ENCODE peak calls at places on chromosomes 12 and 14, in four cellular contexts. C is SK-N-DZ, A is foreskin melanocyte, O is NCI-H1930. B is an unnamed sample.

GRCh38 chr14:74085047-74085637 is 386 bp downstream of the LIN52 start:
- DNase-seq in O (no peak), A (no peak), C (no peak), B (peak; percentile 19)

GRCh38 chr12:7750350-7750749 is 3.2 kb upstream of the CLEC4C start:
- DNase-seq in O (no peak), C (no peak), A (no peak), B (no peak)

GRCh38 chr12:57456145-57456700 is 1.1 kb downstream of the INHBE start:
- DNase-seq in A (no peak), O (peak; percentile 70), C (peak; percentile 81), B (peak; percentile 77)

GRCh38 chr12:30847259-30847658 is 79.3 kb upstream of the TSPAN11 start:
- DNase-seq in O (peak; percentile 60), C (peak; percentile 79), A (peak; percentile 50), B (peak; percentile 86)

GRCh38 chr12:11963841-11964471 is 106.8 kb upstream of the BCL2L14 start:
- DNase-seq in A (no peak), C (no peak), O (no peak), B (no peak)

GRCh38 chr12:14402697-14403096 is 37.2 kb downstream of the ATF7IP start:
- DNase-seq in O (no peak), A (no peak), C (no peak), B (no peak)

GRCh38 chr12:42172811-42173210 is 28.1 kb upstream of the GXYLT1 start:
- DNase-seq in C (no peak), A (no peak), O (no peak), B (no peak)

GRCh38 chr14:60331201-60332045 is 82.4 kb downstream of the PPM1A start:
- DNase-seq in O (peak; percentile 89), C (peak; percentile 85), A (no peak), B (peak; percentile 81)

GRCh38 chr12:100826323-100826722 is 31.7 kb downstream of the ANO4 start:
- DNase-seq in O (no peak), A (peak; percentile 45), C (no peak), B (peak; percentile 53)

GRCh38 chr12:69466867-69467266 is 3.3 kb upstream of the FRS2 start:
- DNase-seq in O (no peak), C (no peak), A (no peak), B (no peak)

GRCh38 chr12:127620956-127621355 is 646.0 kb upstream of the TMEM132C start:
- DNase-seq in O (peak; percentile 12), C (no peak), A (no peak), B (no peak)

GRCh38 chr14:61965030-61965745 is 203.0 kb downstream of the SNAPC1 start:
- DNase-seq in C (no peak), O (no peak), A (no peak), B (no peak)

GRCh38 chr14:93655078-93655750 is 133.1 kb downstream of the PRIMA1 start:
- DNase-seq in O (peak; percentile 30), A (peak; percentile 56), C (peak; percentile 58), B (peak; percentile 88)

GRCh38 chr12:110639336-110640178 is 25.6 kb downstream of the TCTN1 start:
- DNase-seq in A (peak; percentile 90), C (no peak), O (no peak), B (peak; percentile 49)